ENCODE peak calls at places on chromosomes 5 and 9, in seven cellular contexts. L, H, P, X, M, B and Q are unnamed samples.

GRCh38 chr5:167255931-167256330 is 1035.5 kb upstream of the WWC1 start:
- DNase-seq in L (no peak), H (no peak), P (no peak), X (no peak), M (no peak), B (no peak), Q (no peak)

GRCh38 chr5:143001764-143002351 is 231.7 kb downstream of the ARHGAP26 start:
- DNase-seq in L (no peak), H (no peak), P (peak; percentile 80), X (no peak), M (peak; percentile 67), B (no peak), Q (no peak)

GRCh38 chr9:95091971-95092320 is 225.6 kb downstream of the FANCC start:
- DNase-seq in L (no peak), H (peak; percentile 41), P (peak; percentile 70), X (no peak), M (peak; percentile 75), B (no peak), Q (no peak)

GRCh38 chr9:106717686-106718085 is 145.3 kb upstream of the ZNF462 start:
- DNase-seq in L (peak; percentile 53), H (peak; percentile 21), P (peak; percentile 87), X (no peak), M (peak; percentile 83), B (no peak), Q (peak; percentile 72)

GRCh38 chr9:130696139-130696650 is 2.6 kb downstream of the EXOSC2 start:
- DNase-seq in L (no peak), H (no peak), P (no peak), X (no peak), M (no peak), B (no peak), Q (no peak)

GRCh38 chr5:83567741-83568530 is 96.4 kb downstream of the VCAN start:
- DNase-seq in L (peak; percentile 87), H (no peak), P (peak; percentile 96), X (no peak), M (peak; percentile 79), B (no peak), Q (peak; percentile 77)

GRCh38 chr5:392431-392988 is 50.5 kb upstream of the EXOC3 start:
- DNase-seq in L (no peak), H (no peak), P (peak; percentile 59), X (peak; percentile 11), M (no peak), B (peak; percentile 51), Q (no peak)

GRCh38 chr5:154977409-154977808 is 36.1 kb upstream of the KIF4B start:
- DNase-seq in L (no peak), H (no peak), P (peak; percentile 43), X (no peak), M (no peak), B (no peak), Q (no peak)

GRCh38 chr5:139765409-139766217 is 30.0 kb upstream of the PSD2 start:
- DNase-seq in L (no peak), H (peak; percentile 90), P (peak; percentile 82), X (peak; percentile 85), M (peak; percentile 47), B (peak; percentile 90), Q (no peak)

GRCh38 chr5:41337724-41338123 is 124.4 kb upstream of the C6 start:
- DNase-seq in L (no peak), H (no peak), P (no peak), X (no peak), M (no peak), B (no peak), Q (no peak)

GRCh38 chr5:134226441-134227192 is 744 bp upstream of the PPP2CA start:
- DNase-seq in L (no peak), H (no peak), P (no peak), X (no peak), M (no peak), B (peak; percentile 73), Q (no peak)

GRCh38 chr5:68122929-68123328 is 92.6 kb upstream of the PIK3R1 start:
- DNase-seq in L (no peak), H (no peak), P (no peak), X (no peak), M (no peak), B (no peak), Q (no peak)

GRCh38 chr5:3601060-3601710 is 5.6 kb downstream of the IRX1 start:
- DNase-seq in L (no peak), H (no peak), P (no peak), X (no peak), M (no peak), B (no peak), Q (no peak)

GRCh38 chr5:180343846-180344327 is 9.2 kb downstream of the GFPT2 start:
- DNase-seq in L (no peak), H (no peak), P (peak; percentile 83), X (no peak), M (no peak), B (peak; percentile 21), Q (no peak)

GRCh38 chr9:135849186-135849585 is 58.2 kb downstream of the CAMSAP1 start:
- DNase-seq in L (no peak), H (no peak), P (no peak), X (no peak), M (no peak), B (no peak), Q (no peak)

GRCh38 chr5:7629559-7629958 is 221.4 kb downstream of the CFAP90 start:
- DNase-seq in L (no peak), H (no peak), P (no peak), X (no peak), M (no peak), B (no peak), Q (no peak)

GRCh38 chr5:135559342-135559741 is 19.4 kb downstream of the CXCL14 start:
- DNase-seq in L (no peak), H (no peak), P (peak; percentile 24), X (peak; percentile 80), M (peak; percentile 18), B (no peak), Q (no peak)

GRCh38 chr5:2740051-2740848 is 11.2 kb downstream of the IRX2 start:
- DNase-seq in L (no peak), H (peak; percentile 39), P (no peak), X (no peak), M (no peak), B (no peak), Q (no peak)

GRCh38 chr9:121841771-121842611 is 190.6 kb downstream of the DAB2IP start:
- DNase-seq in L (peak; percentile 43), H (no peak), P (peak; percentile 72), X (no peak), M (peak; percentile 31), B (no peak), Q (no peak)

GRCh38 chr5:93789173-93790070 is 48.0 kb upstream of the POU5F2 start:
- DNase-seq in L (no peak), H (no peak), P (peak; percentile 68), X (no peak), M (peak; percentile 13), B (no peak), Q (peak; percentile 51)

GRCh38 chr5:172942556-172942955 is 16.7 kb upstream of the RPL26L1 start:
- DNase-seq in L (no peak), H (no peak), P (no peak), X (no peak), M (no peak), B (no peak), Q (no peak)

GRCh38 chr9:134396825-134397224 is 70.6 kb downstream of the RXRA start:
- DNase-seq in L (no peak), H (no peak), P (no peak), X (no peak), M (no peak), B (no peak), Q (no peak)

GRCh38 chr9:93642961-93643360 is 66.6 kb downstream of the PHF2 start:
- DNase-seq in L (no peak), H (no peak), P (peak; percentile 67), X (no peak), M (peak; percentile 66), B (no peak), Q (no peak)

GRCh38 chr9:131361202-131361833 is 32.6 kb upstream of the PRRC2B start:
- DNase-seq in L (no peak), H (peak; percentile 21), P (peak; percentile 12), X (no peak), M (no peak), B (no peak), Q (peak; percentile 73)

GRCh38 chr9:212265-212664 is 2.4 kb upstream of the DOCK8 start:
- DNase-seq in L (no peak), H (no peak), P (no peak), X (no peak), M (no peak), B (no peak), Q (no peak)

GRCh38 chr5:17190799-17191391 is 26.5 kb upstream of the BASP1 start:
- DNase-seq in L (no peak), H (no peak), P (no peak), X (no peak), M (peak; percentile 16), B (no peak), Q (peak; percentile 85)
- TF ChIP-seq CTCF in L (no peak), H (no peak), P (no peak), X (no peak), M (no peak), B (no peak), Q (no peak)

GRCh38 chr5:113447651-113448050 is 12.9 kb upstream of the TSSK1B start:
- DNase-seq in L (no peak), H (peak; percentile 52), P (peak; percentile 17), X (no peak), M (no peak), B (no peak), Q (no peak)
- TF ChIP-seq CTCF in L (peak; percentile 7), H (peak; percentile 10), P (peak; percentile 33), X (no peak), M (peak; percentile 68), B (no peak), Q (peak; percentile 30)

GRCh38 chr9:128201441-128202369 is 1.5 kb upstream of the DNM1 start:
- DNase-seq in L (no peak), H (no peak), P (peak; percentile 40), X (no peak), M (peak; percentile 72), B (no peak), Q (no peak)
- TF ChIP-seq CTCF in L (no peak), H (no peak), P (no peak), X (no peak), M (no peak), B (no peak), Q (no peak)

GRCh38 chr5:145801195-145801594 is 33.9 kb downstream of the PRELID2 start:
- DNase-seq in L (no peak), H (no peak), P (peak; percentile 24), X (no peak), M (no peak), B (no peak), Q (no peak)

GRCh38 chr5:145800181-145800580 is 35.0 kb downstream of the PRELID2 start:
- DNase-seq in L (no peak), H (no peak), P (no peak), X (no peak), M (no peak), B (no peak), Q (peak; percentile 81)

GRCh38 chr5:145796318-145796717 is 38.8 kb downstream of the PRELID2 start:
- DNase-seq in L (no peak), H (no peak), P (no peak), X (no peak), M (no peak), B (no peak), Q (no peak)

GRCh38 chr5:145793574-145793973 is 41.6 kb downstream of the PRELID2 start:
- DNase-seq in L (no peak), H (no peak), P (no peak), X (no peak), M (no peak), B (no peak), Q (no peak)

DNA sequence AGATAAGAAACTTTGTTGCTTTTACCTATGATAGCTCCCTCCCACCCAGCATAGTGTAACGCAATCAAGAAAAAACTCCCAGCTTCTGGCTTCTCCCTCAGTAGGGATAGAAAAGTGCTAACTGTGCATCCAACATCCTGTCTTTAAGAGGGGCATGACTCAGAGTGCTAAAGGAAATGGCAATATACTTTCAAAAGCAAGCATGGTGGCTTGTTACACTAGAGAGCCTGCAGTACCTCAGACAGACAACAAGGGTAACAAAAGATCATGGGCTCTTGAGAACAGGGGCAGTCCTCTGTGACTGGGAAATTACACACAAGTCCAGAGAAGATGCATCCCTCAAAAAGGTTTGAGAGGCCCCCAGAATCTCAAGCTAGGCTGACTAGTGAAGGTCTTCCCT is 37.8 kb downstream of the PRELID2 start:
- DNase-seq in L (peak; percentile 12), H (no peak), P (peak; percentile 67), X (no peak), M (peak; percentile 51), B (no peak), Q (no peak)
- TF ChIP-seq CTCF in L (no peak), H (no peak), P (peak; percentile 8), X (no peak), M (peak; percentile 29), B (no peak), Q (no peak)